ENCODE peak calls at places on chromosomes 13 and 19, in ten cellular contexts. One of them, this sample, is unnamed.

GRCh38 chr13:47409778-47410177 is 512.9 kb upstream of the HTR2A start:
- DNase-seq in kidney: no peak
- DNase-seq in right lobe of liver: no peak
- DNase-seq in AG09309: no peak
- DNase-seq in foreskin fibroblast: no peak
- DNase-seq in epithelial cell of esophagus: no peak
- DNase-seq in choroid plexus epithelial cell: no peak
- DNase-seq in heart left ventricle: no peak
- DNase-seq in Jurkat, Clone E6-1: no peak
- DNase-seq in uterus: no peak
- DNase-seq in this sample: no peak

GRCh38 chr13:40315416-40316064 is 350.9 kb downstream of the FOXO1 start:
- DNase-seq in Jurkat, Clone E6-1: no peak
- DNase-seq in kidney: peak
- DNase-seq in heart left ventricle: no peak
- DNase-seq in foreskin fibroblast: no peak
- DNase-seq in AG09309: no peak
- DNase-seq in choroid plexus epithelial cell: peak
- DNase-seq in epithelial cell of esophagus: peak
- DNase-seq in uterus: no peak
- DNase-seq in right lobe of liver: no peak
- DNase-seq in this sample: peak

GRCh38 chr13:100069278-100069677 is 19.6 kb upstream of the PCCA start:
- DNase-seq in uterus: no peak
- DNase-seq in heart left ventricle: no peak
- DNase-seq in epithelial cell of esophagus: peak
- DNase-seq in kidney: no peak
- DNase-seq in choroid plexus epithelial cell: peak
- DNase-seq in AG09309: peak
- DNase-seq in Jurkat, Clone E6-1: no peak
- DNase-seq in right lobe of liver: no peak
- DNase-seq in foreskin fibroblast: peak
- DNase-seq in this sample: peak

GRCh38 chr19:33245948-33246728 is 20.5 kb upstream of the SLC7A10 start:
- DNase-seq in heart left ventricle: no peak
- DNase-seq in Jurkat, Clone E6-1: no peak
- DNase-seq in foreskin fibroblast: no peak
- DNase-seq in kidney: peak
- DNase-seq in right lobe of liver: no peak
- DNase-seq in epithelial cell of esophagus: no peak
- DNase-seq in choroid plexus epithelial cell: peak
- DNase-seq in uterus: no peak
- DNase-seq in AG09309: no peak
- DNase-seq in this sample: no peak

GRCh38 chr13:73215807-73216206 is 157.0 kb downstream of the KLF5 start:
- DNase-seq in uterus: no peak
- DNase-seq in kidney: peak
- DNase-seq in epithelial cell of esophagus: no peak
- DNase-seq in choroid plexus epithelial cell: peak
- DNase-seq in AG09309: peak
- DNase-seq in heart left ventricle: no peak
- DNase-seq in foreskin fibroblast: no peak
- DNase-seq in right lobe of liver: no peak
- DNase-seq in Jurkat, Clone E6-1: no peak
- DNase-seq in this sample: no peak

GRCh38 chr19:33514885-33515485 is 6.6 kb downstream of the PEPD start:
- DNase-seq in Jurkat, Clone E6-1: peak
- DNase-seq in right lobe of liver: peak
- DNase-seq in epithelial cell of esophagus: no peak
- DNase-seq in kidney: no peak
- DNase-seq in heart left ventricle: peak
- DNase-seq in foreskin fibroblast: peak
- DNase-seq in choroid plexus epithelial cell: no peak
- DNase-seq in AG09309: no peak
- DNase-seq in uterus: no peak
- DNase-seq in this sample: no peak

GRCh38 chr13:20525144-20525600 is 485 bp downstream of the CRYL1 start:
- DNase-seq in right lobe of liver: peak
- DNase-seq in heart left ventricle: peak
- DNase-seq in uterus: peak
- DNase-seq in foreskin fibroblast: no peak
- DNase-seq in Jurkat, Clone E6-1: no peak
- DNase-seq in choroid plexus epithelial cell: no peak
- DNase-seq in AG09309: no peak
- DNase-seq in epithelial cell of esophagus: peak
- DNase-seq in kidney: no peak
- DNase-seq in this sample: peak

GRCh38 chr13:31794452-31794851 is 55.1 kb downstream of the RXFP2 start:
- DNase-seq in Jurkat, Clone E6-1: no peak
- DNase-seq in uterus: no peak
- DNase-seq in choroid plexus epithelial cell: no peak
- DNase-seq in AG09309: no peak
- DNase-seq in foreskin fibroblast: no peak
- DNase-seq in kidney: no peak
- DNase-seq in right lobe of liver: no peak
- DNase-seq in heart left ventricle: no peak
- DNase-seq in epithelial cell of esophagus: no peak
- DNase-seq in this sample: no peak

GRCh38 chr19:31583148-31583547 is 233.9 kb upstream of the TSHZ3 start:
- DNase-seq in epithelial cell of esophagus: no peak
- DNase-seq in AG09309: no peak
- DNase-seq in foreskin fibroblast: no peak
- DNase-seq in heart left ventricle: no peak
- DNase-seq in Jurkat, Clone E6-1: no peak
- DNase-seq in uterus: no peak
- DNase-seq in choroid plexus epithelial cell: no peak
- DNase-seq in right lobe of liver: no peak
- DNase-seq in kidney: no peak
- DNase-seq in this sample: no peak

GRCh38 chr19:3844596-3844995 is 24.2 kb downstream of the ZFR2 start:
- DNase-seq in uterus: no peak
- DNase-seq in right lobe of liver: no peak
- DNase-seq in heart left ventricle: no peak
- DNase-seq in AG09309: no peak
- DNase-seq in foreskin fibroblast: no peak
- DNase-seq in kidney: no peak
- DNase-seq in epithelial cell of esophagus: no peak
- DNase-seq in choroid plexus epithelial cell: peak
- DNase-seq in Jurkat, Clone E6-1: no peak
- DNase-seq in this sample: no peak

GRCh38 chr19:49490287-49491029 is 3.0 kb downstream of the RPL13A start:
- DNase-seq in foreskin fibroblast: no peak
- DNase-seq in epithelial cell of esophagus: no peak
- DNase-seq in Jurkat, Clone E6-1: no peak
- DNase-seq in right lobe of liver: no peak
- DNase-seq in kidney: no peak
- DNase-seq in uterus: no peak
- DNase-seq in heart left ventricle: no peak
- DNase-seq in choroid plexus epithelial cell: no peak
- DNase-seq in AG09309: no peak
- DNase-seq in this sample: no peak

DNA sequence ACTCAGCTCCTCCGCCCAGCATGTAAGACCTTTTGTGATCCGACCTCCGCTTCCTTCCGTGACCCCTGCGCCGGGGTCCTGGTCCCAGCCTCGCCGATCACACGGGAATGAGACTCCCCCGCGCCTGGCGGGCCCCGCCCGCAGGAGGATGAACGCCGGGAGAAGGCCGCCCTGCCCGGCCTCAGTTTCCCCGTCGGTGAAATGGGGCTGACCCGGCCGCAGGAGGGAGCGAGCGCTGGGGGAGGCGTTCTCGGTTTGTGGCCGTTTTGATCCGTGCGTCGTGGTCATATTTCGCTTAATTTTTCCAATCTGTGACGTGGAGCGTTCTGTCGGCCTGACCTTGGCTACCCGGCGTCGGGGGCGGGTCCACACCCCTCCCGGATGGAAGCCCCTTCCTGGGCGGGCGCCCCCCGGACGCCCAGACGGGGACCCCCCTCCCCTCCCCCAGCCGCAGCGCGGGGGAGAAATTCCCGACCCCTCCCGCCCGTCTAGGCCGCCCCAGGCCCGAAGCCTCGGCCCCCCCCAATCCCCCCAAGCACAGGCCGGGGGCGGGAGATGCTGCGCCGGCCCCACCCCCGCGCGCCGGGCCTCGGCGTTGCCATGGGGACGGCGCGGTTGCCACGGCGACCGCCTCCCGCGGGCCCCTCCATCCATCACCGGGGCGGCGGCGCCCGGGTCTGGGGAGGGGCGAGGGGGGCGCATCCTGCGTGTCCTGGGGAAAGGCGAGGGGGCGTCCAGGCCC is 11.1 kb downstream of the PALM start:
- DNase-seq in uterus: peak
- DNase-seq in choroid plexus epithelial cell: no peak
- DNase-seq in AG09309: no peak
- DNase-seq in kidney: peak
- DNase-seq in right lobe of liver: no peak
- DNase-seq in epithelial cell of esophagus: no peak
- DNase-seq in foreskin fibroblast: no peak
- DNase-seq in heart left ventricle: no peak
- DNase-seq in Jurkat, Clone E6-1: no peak
- DNase-seq in this sample: no peak
- H3K4me3 ChIP-seq in uterus: peak
- H3K4me3 ChIP-seq in choroid plexus epithelial cell: no peak
- H3K4me3 ChIP-seq in AG09309: no peak
- H3K4me3 ChIP-seq in kidney: no peak
- H3K4me3 ChIP-seq in right lobe of liver: no peak
- H3K4me3 ChIP-seq in epithelial cell of esophagus: no peak
- H3K4me3 ChIP-seq in foreskin fibroblast: no peak
- H3K4me3 ChIP-seq in heart left ventricle: peak
- H3K4me3 ChIP-seq in Jurkat, Clone E6-1: no peak
- H3K4me3 ChIP-seq in this sample: no peak

DNA sequence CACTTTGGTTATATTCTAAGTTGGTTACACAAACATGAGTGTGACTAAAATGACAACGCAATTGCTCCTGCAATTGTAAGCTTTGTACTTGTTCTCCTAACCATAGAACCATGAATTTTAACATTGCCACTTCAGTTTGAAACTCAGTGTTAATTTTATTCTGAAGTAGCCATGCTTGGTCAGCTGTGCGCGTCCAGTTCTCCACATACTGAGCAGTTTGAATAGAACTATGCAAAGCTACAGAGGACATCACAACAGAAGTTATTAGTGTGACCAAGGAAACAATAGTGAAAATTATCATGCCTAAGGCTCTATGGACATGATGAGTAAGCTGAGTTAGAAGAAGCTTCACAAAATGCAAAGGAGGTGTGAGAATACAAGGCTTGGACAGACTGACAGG is 19.6 kb upstream of the ZNF100 start:
- DNase-seq in foreskin fibroblast: no peak
- DNase-seq in epithelial cell of esophagus: no peak
- DNase-seq in AG09309: no peak
- DNase-seq in kidney: no peak
- DNase-seq in uterus: no peak
- DNase-seq in choroid plexus epithelial cell: no peak
- DNase-seq in right lobe of liver: no peak
- DNase-seq in Jurkat, Clone E6-1: no peak
- DNase-seq in heart left ventricle: no peak
- DNase-seq in this sample: no peak
- H3K4me3 ChIP-seq in foreskin fibroblast: no peak
- H3K4me3 ChIP-seq in epithelial cell of esophagus: no peak
- H3K4me3 ChIP-seq in AG09309: no peak
- H3K4me3 ChIP-seq in kidney: no peak
- H3K4me3 ChIP-seq in uterus: no peak
- H3K4me3 ChIP-seq in choroid plexus epithelial cell: no peak
- H3K4me3 ChIP-seq in right lobe of liver: no peak
- H3K4me3 ChIP-seq in Jurkat, Clone E6-1: no peak
- H3K4me3 ChIP-seq in heart left ventricle: no peak
- H3K4me3 ChIP-seq in this sample: no peak

DNA sequence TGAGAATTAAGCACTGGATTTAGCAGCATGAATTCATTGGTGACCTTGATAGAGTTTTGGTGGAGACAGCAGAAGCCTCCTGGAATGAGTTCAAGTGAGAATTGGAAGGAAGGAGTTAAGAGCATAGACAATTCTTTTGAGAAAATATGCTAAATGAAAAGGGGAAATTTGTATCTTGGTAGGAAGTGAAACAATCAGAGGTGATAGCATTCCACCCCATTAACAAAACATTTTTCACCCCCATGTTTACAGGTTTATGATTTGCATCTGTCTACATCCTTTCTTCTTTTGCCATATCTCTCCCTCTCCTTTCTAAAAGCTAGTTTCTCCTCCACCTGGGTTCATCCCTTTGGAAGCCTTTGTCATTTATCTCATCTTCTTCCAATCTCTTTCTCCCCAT is 27.5 kb downstream of the LNX2 start:
- DNase-seq in kidney: no peak
- DNase-seq in AG09309: no peak
- DNase-seq in choroid plexus epithelial cell: no peak
- DNase-seq in foreskin fibroblast: no peak
- DNase-seq in heart left ventricle: no peak
- DNase-seq in right lobe of liver: no peak
- DNase-seq in uterus: no peak
- DNase-seq in epithelial cell of esophagus: no peak
- DNase-seq in Jurkat, Clone E6-1: no peak
- DNase-seq in this sample: no peak
- H3K4me3 ChIP-seq in kidney: no peak
- H3K4me3 ChIP-seq in AG09309: no peak
- H3K4me3 ChIP-seq in choroid plexus epithelial cell: no peak
- H3K4me3 ChIP-seq in foreskin fibroblast: no peak
- H3K4me3 ChIP-seq in heart left ventricle: no peak
- H3K4me3 ChIP-seq in right lobe of liver: no peak
- H3K4me3 ChIP-seq in uterus: no peak
- H3K4me3 ChIP-seq in epithelial cell of esophagus: no peak
- H3K4me3 ChIP-seq in Jurkat, Clone E6-1: no peak
- H3K4me3 ChIP-seq in this sample: no peak

GRCh38 chr13:98059276-98059675 is 83.6 kb upstream of the FARP1 start:
- DNase-seq in Jurkat, Clone E6-1: no peak
- DNase-seq in epithelial cell of esophagus: no peak
- DNase-seq in foreskin fibroblast: no peak
- DNase-seq in AG09309: no peak
- DNase-seq in right lobe of liver: no peak
- DNase-seq in choroid plexus epithelial cell: no peak
- DNase-seq in heart left ventricle: no peak
- DNase-seq in uterus: no peak
- DNase-seq in kidney: no peak
- DNase-seq in this sample: no peak
- H3K4me3 ChIP-seq in Jurkat, Clone E6-1: no peak
- H3K4me3 ChIP-seq in epithelial cell of esophagus: no peak
- H3K4me3 ChIP-seq in foreskin fibroblast: no peak
- H3K4me3 ChIP-seq in AG09309: no peak
- H3K4me3 ChIP-seq in right lobe of liver: no peak
- H3K4me3 ChIP-seq in choroid plexus epithelial cell: no peak
- H3K4me3 ChIP-seq in heart left ventricle: no peak
- H3K4me3 ChIP-seq in uterus: no peak
- H3K4me3 ChIP-seq in kidney: no peak
- H3K4me3 ChIP-seq in this sample: no peak

DNA sequence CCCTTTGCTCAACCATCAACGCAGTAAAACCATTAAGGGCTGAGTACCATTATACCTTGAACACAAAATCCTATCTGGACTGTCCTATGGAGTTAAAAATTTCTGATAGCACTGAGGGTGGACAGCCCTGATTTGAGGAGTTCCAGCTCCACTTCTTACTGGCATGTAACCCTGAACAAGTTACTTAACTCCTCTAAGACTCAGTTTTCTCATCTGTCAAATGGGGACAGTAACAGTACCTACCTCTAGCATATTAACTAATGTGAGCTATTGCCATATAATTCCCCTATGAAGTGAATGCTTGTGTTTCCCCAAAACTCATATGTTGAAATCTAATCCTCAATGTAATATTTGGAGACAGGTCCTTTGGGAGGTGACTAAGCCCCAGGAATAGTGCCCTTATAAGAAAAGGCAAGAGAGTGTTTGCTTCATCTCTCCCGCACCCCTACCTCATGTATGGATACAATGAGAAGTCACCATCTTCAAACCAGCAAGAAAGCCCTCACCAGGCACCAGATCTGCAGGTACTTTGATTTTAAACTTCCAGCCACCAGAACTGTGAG is 61.9 kb upstream of the DOCK9 start:
- DNase-seq in choroid plexus epithelial cell: no peak
- DNase-seq in heart left ventricle: no peak
- DNase-seq in kidney: no peak
- DNase-seq in uterus: no peak
- DNase-seq in AG09309: no peak
- DNase-seq in right lobe of liver: no peak
- DNase-seq in foreskin fibroblast: no peak
- DNase-seq in Jurkat, Clone E6-1: no peak
- DNase-seq in epithelial cell of esophagus: no peak
- DNase-seq in this sample: no peak
- H3K4me3 ChIP-seq in choroid plexus epithelial cell: no peak
- H3K4me3 ChIP-seq in heart left ventricle: no peak
- H3K4me3 ChIP-seq in kidney: no peak
- H3K4me3 ChIP-seq in uterus: no peak
- H3K4me3 ChIP-seq in AG09309: no peak
- H3K4me3 ChIP-seq in right lobe of liver: no peak
- H3K4me3 ChIP-seq in foreskin fibroblast: no peak
- H3K4me3 ChIP-seq in Jurkat, Clone E6-1: no peak
- H3K4me3 ChIP-seq in epithelial cell of esophagus: no peak
- H3K4me3 ChIP-seq in this sample: no peak